ENCODE peak calls at places on chromosomes 3 and 15, in nine cellular contexts. E is tibial artery; H is Caki2; N is activated naive CD4-positive, alpha-beta T cell; X is posterior vena cava; O is HCT116; V is AG04450; B is nucleus accumbens; P is HT1080. T is an unnamed sample.

GRCh38 chr3:186287723-186288122 is 74.3 kb downstream of the DGKG start:
- DNase-seq in X (no peak), P (peak; percentile 69), O (no peak), H (no peak), N (no peak), E (no peak), V (peak; percentile 44), B (no peak), T (peak; percentile 54)

GRCh38 chr3:112101946-112102345 is 15.8 kb downstream of the C3orf52 start:
- DNase-seq in B (no peak), E (no peak), P (peak; percentile 99), X (no peak), H (peak; percentile 51), V (peak; percentile 49), O (no peak), N (no peak), T (peak; percentile 89)

GRCh38 chr3:64627471-64628321 is 60.1 kb downstream of the ADAMTS9 start:
- DNase-seq in V (no peak), N (no peak), E (no peak), O (no peak), H (peak; percentile 81), X (no peak), P (no peak), B (no peak), T (no peak)

GRCh38 chr3:50132421-50133282 is 22.5 kb upstream of the SEMA3F start:
- DNase-seq in V (no peak), P (no peak), B (no peak), N (no peak), H (no peak), O (no peak), X (no peak), E (no peak), T (no peak)

GRCh38 chr3:23804441-23805227 is 1.1 kb upstream of the UBE2E1 start:
- DNase-seq in V (no peak), H (no peak), E (no peak), P (no peak), B (no peak), O (no peak), N (no peak), X (no peak), T (peak; percentile 72)

GRCh38 chr15:101206173-101206572 is 45.7 kb downstream of the CHSY1 start:
- DNase-seq in B (no peak), H (peak; percentile 9), O (no peak), N (peak; percentile 33), V (no peak), P (peak; percentile 84), X (peak; percentile 77), E (no peak), T (no peak)

GRCh38 chr15:68524753-68525584 is 53.8 kb upstream of the CORO2B start:
- DNase-seq in V (peak; percentile 73), E (no peak), B (no peak), X (no peak), O (no peak), P (peak; percentile 22), H (no peak), N (no peak), T (no peak)

GRCh38 chr3:30221622-30222021 is 384.8 kb upstream of the TGFBR2 start:
- DNase-seq in X (no peak), N (no peak), E (no peak), O (no peak), P (peak; percentile 55), H (no peak), B (no peak), V (no peak), T (no peak)

GRCh38 chr3:179148446-179149238 is 485 bp downstream of the PIK3CA start:
- DNase-seq in V (no peak), B (peak; percentile 52), H (peak; percentile 75), X (peak; percentile 87), E (peak; percentile 25), P (peak; percentile 55), N (peak; percentile 51), O (no peak), T (peak; percentile 39)

GRCh38 chr3:17442332-17443049 is 299.9 kb downstream of the TBC1D5 start:
- DNase-seq in N (no peak), O (no peak), H (peak; percentile 9), E (no peak), X (no peak), V (no peak), B (no peak), P (no peak), T (no peak)

GRCh38 chr15:29400701-29401100 is 131.1 kb upstream of the NSMCE3 start:
- DNase-seq in O (no peak), V (no peak), X (no peak), P (no peak), N (no peak), B (no peak), E (no peak), H (no peak), T (no peak)

GRCh38 chr3:108403921-108404320 is 106.5 kb downstream of the MYH15 start:
- DNase-seq in E (no peak), V (no peak), H (no peak), B (no peak), N (no peak), X (no peak), O (no peak), P (no peak), T (no peak)

GRCh38 chr3:104353951-104354350 is 1012.8 kb upstream of the ALCAM start:
- DNase-seq in O (no peak), N (no peak), V (no peak), H (no peak), X (no peak), P (no peak), E (no peak), B (no peak), T (no peak)

GRCh38 chr15:22895465-22896190 is 57.2 kb downstream of the NIPA2 start:
- DNase-seq in N (no peak), X (no peak), B (no peak), P (peak; percentile 86), E (no peak), H (peak; percentile 95), O (peak; percentile 77), V (no peak), T (peak; percentile 98)

GRCh38 chr3:171261487-171261886 is 198.7 kb downstream of the TNIK start:
- DNase-seq in O (peak; percentile 69), X (no peak), N (no peak), E (no peak), P (peak; percentile 74), V (no peak), H (peak; percentile 92), B (no peak), T (peak; percentile 78)

GRCh38 chr3:175585898-175586297 is 726.8 kb downstream of the NAALADL2 start:
- DNase-seq in V (peak; percentile 46), E (no peak), X (no peak), H (no peak), B (no peak), N (no peak), O (peak; percentile 18), P (peak; percentile 80), T (peak; percentile 87)

GRCh38 chr3:126151562-126152302 is 28.7 kb downstream of the ALDH1L1 start:
- DNase-seq in O (no peak), P (no peak), V (no peak), X (peak; percentile 72), E (no peak), B (no peak), H (no peak), N (no peak), T (no peak)

GRCh38 chr3:163508212-163508611 is 1570.1 kb downstream of the SI start:
- DNase-seq in X (no peak), V (no peak), N (no peak), P (peak; percentile 13), H (no peak), O (no peak), B (no peak), E (no peak), T (peak; percentile 3)

GRCh38 chr15:78265137-78265460 is 737 bp downstream of the DNAJA4 start:
- DNase-seq in O (no peak), V (no peak), H (no peak), B (no peak), N (no peak), E (no peak), P (no peak), X (no peak), T (no peak)

GRCh38 chr3:11080492-11080891 is 73.8 kb upstream of the HRH1 start:
- DNase-seq in P (peak; percentile 57), B (no peak), V (no peak), X (no peak), E (no peak), O (peak; percentile 51), N (no peak), H (peak; percentile 12), T (peak; percentile 91)

GRCh38 chr3:140537075-140537474 is 140.8 kb upstream of the TRIM42 start:
- DNase-seq in P (no peak), V (no peak), B (no peak), N (no peak), E (no peak), O (no peak), X (no peak), H (no peak), T (no peak)

GRCh38 chr3:135450985-135451384 is 514.5 kb upstream of the PPP2R3A start:
- DNase-seq in N (no peak), H (no peak), V (no peak), X (no peak), E (no peak), P (no peak), B (no peak), O (no peak), T (no peak)

T was measured in PC-3.